ENCODE peak calls at places on chromosomes 13 and 19, in seven cellular contexts. One of them, this sample, is unnamed.

GRCh38 chr19:41792513-41793413 is 3.6 kb upstream of the CEACAM3 start:
- DNase-seq in breast epithelium: peak
- DNase-seq in thyroid gland: peak
- DNase-seq in fibroblast of lung: peak
- DNase-seq in foreskin fibroblast: peak
- DNase-seq in OCI-LY7: peak
- DNase-seq in dorsolateral prefrontal cortex: no peak
- DNase-seq in this sample: no peak

GRCh38 chr13:111976474-111977183 is 90.3 kb upstream of the SOX1 start:
- DNase-seq in OCI-LY7: no peak
- DNase-seq in breast epithelium: no peak
- DNase-seq in thyroid gland: no peak
- DNase-seq in foreskin fibroblast: no peak
- DNase-seq in dorsolateral prefrontal cortex: no peak
- DNase-seq in fibroblast of lung: no peak
- DNase-seq in this sample: no peak

GRCh38 chr19:14479985-14480694 is 5.0 kb upstream of the PTGER1 start:
- DNase-seq in OCI-LY7: peak
- DNase-seq in breast epithelium: no peak
- DNase-seq in dorsolateral prefrontal cortex: peak
- DNase-seq in thyroid gland: no peak
- DNase-seq in fibroblast of lung: peak
- DNase-seq in foreskin fibroblast: peak
- DNase-seq in this sample: no peak

GRCh38 chr19:46082728-46083050 is 41.8 kb downstream of the IGFL3 start:
- DNase-seq in fibroblast of lung: peak
- DNase-seq in thyroid gland: no peak
- DNase-seq in dorsolateral prefrontal cortex: no peak
- DNase-seq in foreskin fibroblast: peak
- DNase-seq in breast epithelium: no peak
- DNase-seq in OCI-LY7: no peak
- DNase-seq in this sample: no peak

GRCh38 chr13:114110091-114110829 is 22.2 kb downstream of the RASA3 start:
- DNase-seq in dorsolateral prefrontal cortex: no peak
- DNase-seq in foreskin fibroblast: peak
- DNase-seq in fibroblast of lung: no peak
- DNase-seq in OCI-LY7: peak
- DNase-seq in thyroid gland: no peak
- DNase-seq in breast epithelium: peak
- DNase-seq in this sample: no peak

GRCh38 chr13:27022571-27023311 is 148.9 kb downstream of the USP12 start:
- DNase-seq in fibroblast of lung: peak
- DNase-seq in dorsolateral prefrontal cortex: peak
- DNase-seq in breast epithelium: peak
- DNase-seq in thyroid gland: no peak
- DNase-seq in OCI-LY7: no peak
- DNase-seq in foreskin fibroblast: peak
- DNase-seq in this sample: no peak

GRCh38 chr19:17579523-17580244 is 24.2 kb downstream of the COLGALT1 start:
- DNase-seq in thyroid gland: peak
- DNase-seq in foreskin fibroblast: peak
- DNase-seq in fibroblast of lung: peak
- DNase-seq in OCI-LY7: peak
- DNase-seq in breast epithelium: no peak
- DNase-seq in dorsolateral prefrontal cortex: no peak
- DNase-seq in this sample: no peak

GRCh38 chr13:52004508-52005183 is 6.6 kb downstream of the ATP7B start:
- DNase-seq in dorsolateral prefrontal cortex: no peak
- DNase-seq in breast epithelium: no peak
- DNase-seq in fibroblast of lung: no peak
- DNase-seq in OCI-LY7: no peak
- DNase-seq in foreskin fibroblast: no peak
- DNase-seq in thyroid gland: no peak
- DNase-seq in this sample: no peak

GRCh38 chr19:29478578-29479565 is 46.9 kb upstream of the VSTM2B start:
- DNase-seq in fibroblast of lung: no peak
- DNase-seq in dorsolateral prefrontal cortex: peak
- DNase-seq in thyroid gland: no peak
- DNase-seq in foreskin fibroblast: no peak
- DNase-seq in breast epithelium: no peak
- DNase-seq in OCI-LY7: peak
- DNase-seq in this sample: no peak

GRCh38 chr13:27176772-27177171 is 5.2 kb upstream of the USP12 start:
- DNase-seq in thyroid gland: no peak
- DNase-seq in OCI-LY7: no peak
- DNase-seq in fibroblast of lung: no peak
- DNase-seq in foreskin fibroblast: no peak
- DNase-seq in breast epithelium: no peak
- DNase-seq in dorsolateral prefrontal cortex: no peak
- DNase-seq in this sample: no peak

GRCh38 chr13:63948045-63948444 is 2532.4 kb upstream of the PCDH20 start:
- DNase-seq in thyroid gland: no peak
- DNase-seq in foreskin fibroblast: peak
- DNase-seq in breast epithelium: no peak
- DNase-seq in OCI-LY7: no peak
- DNase-seq in dorsolateral prefrontal cortex: no peak
- DNase-seq in fibroblast of lung: peak
- DNase-seq in this sample: no peak

GRCh38 chr19:11138659-11139526 is 16.7 kb downstream of the SPC24 start:
- DNase-seq in dorsolateral prefrontal cortex: peak
- DNase-seq in fibroblast of lung: peak
- DNase-seq in OCI-LY7: no peak
- DNase-seq in thyroid gland: peak
- DNase-seq in foreskin fibroblast: peak
- DNase-seq in breast epithelium: no peak
- DNase-seq in this sample: no peak

GRCh38 chr19:5126498-5127223 is 157.7 kb downstream of the KDM4B start:
- DNase-seq in dorsolateral prefrontal cortex: no peak
- DNase-seq in OCI-LY7: peak
- DNase-seq in foreskin fibroblast: no peak
- DNase-seq in fibroblast of lung: no peak
- DNase-seq in thyroid gland: no peak
- DNase-seq in breast epithelium: no peak
- DNase-seq in this sample: no peak

GRCh38 chr13:41402695-41403511 is 54.4 kb upstream of the RGCC start:
- DNase-seq in thyroid gland: no peak
- DNase-seq in OCI-LY7: no peak
- DNase-seq in fibroblast of lung: no peak
- DNase-seq in dorsolateral prefrontal cortex: no peak
- DNase-seq in breast epithelium: no peak
- DNase-seq in foreskin fibroblast: no peak
- DNase-seq in this sample: no peak

GRCh38 chr19:1848399-1849131 is at the start of gene REXO1:
- DNase-seq in fibroblast of lung: peak
- DNase-seq in thyroid gland: peak
- DNase-seq in OCI-LY7: peak
- DNase-seq in dorsolateral prefrontal cortex: peak
- DNase-seq in foreskin fibroblast: peak
- DNase-seq in breast epithelium: peak
- DNase-seq in this sample: peak

GRCh38 chr13:31629085-31629785 is 110.1 kb upstream of the RXFP2 start:
- DNase-seq in thyroid gland: no peak
- DNase-seq in dorsolateral prefrontal cortex: no peak
- DNase-seq in foreskin fibroblast: peak
- DNase-seq in OCI-LY7: no peak
- DNase-seq in fibroblast of lung: peak
- DNase-seq in breast epithelium: no peak
- DNase-seq in this sample: no peak

GRCh38 chr13:46053162-46054012 is 841 bp upstream of the ZC3H13 start:
- DNase-seq in OCI-LY7: no peak
- DNase-seq in thyroid gland: no peak
- DNase-seq in foreskin fibroblast: no peak
- DNase-seq in breast epithelium: no peak
- DNase-seq in dorsolateral prefrontal cortex: no peak
- DNase-seq in fibroblast of lung: no peak
- DNase-seq in this sample: no peak

GRCh38 chr13:114025432-114026127 is 51.7 kb upstream of the C13orf46 start:
- DNase-seq in thyroid gland: no peak
- DNase-seq in dorsolateral prefrontal cortex: no peak
- DNase-seq in OCI-LY7: peak
- DNase-seq in breast epithelium: no peak
- DNase-seq in foreskin fibroblast: peak
- DNase-seq in fibroblast of lung: peak
- DNase-seq in this sample: no peak

GRCh38 chr19:4977299-4978174 is 8.6 kb downstream of the KDM4B start:
- DNase-seq in dorsolateral prefrontal cortex: peak
- DNase-seq in fibroblast of lung: peak
- DNase-seq in thyroid gland: peak
- DNase-seq in breast epithelium: no peak
- DNase-seq in foreskin fibroblast: peak
- DNase-seq in OCI-LY7: no peak
- DNase-seq in this sample: peak

GRCh38 chr13:91323349-91323748 is 24.1 kb upstream of the MIR17HG start:
- DNase-seq in breast epithelium: no peak
- DNase-seq in dorsolateral prefrontal cortex: no peak
- DNase-seq in thyroid gland: no peak
- DNase-seq in OCI-LY7: no peak
- DNase-seq in fibroblast of lung: no peak
- DNase-seq in foreskin fibroblast: no peak
- DNase-seq in this sample: no peak

GRCh38 chr19:47020132-47020805 is 632 bp downstream of the NPAS1 start:
- DNase-seq in thyroid gland: no peak
- DNase-seq in foreskin fibroblast: peak
- DNase-seq in OCI-LY7: no peak
- DNase-seq in breast epithelium: no peak
- DNase-seq in dorsolateral prefrontal cortex: no peak
- DNase-seq in fibroblast of lung: no peak
- DNase-seq in this sample: no peak

GRCh38 chr13:112335135-112335534 is 41.0 kb upstream of the SPACA7 start:
- DNase-seq in foreskin fibroblast: no peak
- DNase-seq in breast epithelium: no peak
- DNase-seq in dorsolateral prefrontal cortex: no peak
- DNase-seq in OCI-LY7: no peak
- DNase-seq in thyroid gland: no peak
- DNase-seq in fibroblast of lung: no peak
- DNase-seq in this sample: no peak

GRCh38 chr19:46291829-46292228 is 5.0 kb upstream of the HIF3A start:
- DNase-seq in thyroid gland: no peak
- DNase-seq in foreskin fibroblast: no peak
- DNase-seq in OCI-LY7: no peak
- DNase-seq in fibroblast of lung: no peak
- DNase-seq in dorsolateral prefrontal cortex: no peak
- DNase-seq in breast epithelium: no peak
- DNase-seq in this sample: no peak

GRCh38 chr13:87089391-87089790 is 581.8 kb upstream of the SLITRK5 start:
- DNase-seq in OCI-LY7: no peak
- DNase-seq in fibroblast of lung: peak
- DNase-seq in foreskin fibroblast: peak
- DNase-seq in breast epithelium: no peak
- DNase-seq in thyroid gland: no peak
- DNase-seq in dorsolateral prefrontal cortex: no peak
- DNase-seq in this sample: peak

GRCh38 chr13:41603917-41604316 is 146.6 kb downstream of the RGCC start:
- DNase-seq in thyroid gland: peak
- DNase-seq in breast epithelium: no peak
- DNase-seq in fibroblast of lung: peak
- DNase-seq in dorsolateral prefrontal cortex: no peak
- DNase-seq in foreskin fibroblast: peak
- DNase-seq in OCI-LY7: no peak
- DNase-seq in this sample: no peak

GRCh38 chr19:28457620-28458019 is 755.3 kb downstream of the UQCRFS1 start:
- DNase-seq in thyroid gland: no peak
- DNase-seq in OCI-LY7: no peak
- DNase-seq in fibroblast of lung: no peak
- DNase-seq in dorsolateral prefrontal cortex: no peak
- DNase-seq in foreskin fibroblast: no peak
- DNase-seq in breast epithelium: no peak
- DNase-seq in this sample: no peak
- TF ChIP-seq CTCF in thyroid gland: no peak
- TF ChIP-seq CTCF in OCI-LY7: no peak
- TF ChIP-seq CTCF in fibroblast of lung: no peak
- TF ChIP-seq CTCF in dorsolateral prefrontal cortex: no peak
- TF ChIP-seq CTCF in foreskin fibroblast: no peak
- TF ChIP-seq CTCF in breast epithelium: no peak
- TF ChIP-seq CTCF in this sample: no peak

GRCh38 chr19:662207-662961 is 630 bp downstream of the RNF126 start:
- DNase-seq in breast epithelium: no peak
- DNase-seq in dorsolateral prefrontal cortex: no peak
- DNase-seq in thyroid gland: peak
- DNase-seq in OCI-LY7: peak
- DNase-seq in foreskin fibroblast: peak
- DNase-seq in fibroblast of lung: peak
- DNase-seq in this sample: no peak
- H3K4me3 ChIP-seq in breast epithelium: peak
- H3K4me3 ChIP-seq in dorsolateral prefrontal cortex: peak
- H3K4me3 ChIP-seq in thyroid gland: peak
- H3K4me3 ChIP-seq in OCI-LY7: peak
- H3K4me3 ChIP-seq in foreskin fibroblast: peak
- H3K4me3 ChIP-seq in fibroblast of lung: peak
- H3K4me3 ChIP-seq in this sample: peak

DNA sequence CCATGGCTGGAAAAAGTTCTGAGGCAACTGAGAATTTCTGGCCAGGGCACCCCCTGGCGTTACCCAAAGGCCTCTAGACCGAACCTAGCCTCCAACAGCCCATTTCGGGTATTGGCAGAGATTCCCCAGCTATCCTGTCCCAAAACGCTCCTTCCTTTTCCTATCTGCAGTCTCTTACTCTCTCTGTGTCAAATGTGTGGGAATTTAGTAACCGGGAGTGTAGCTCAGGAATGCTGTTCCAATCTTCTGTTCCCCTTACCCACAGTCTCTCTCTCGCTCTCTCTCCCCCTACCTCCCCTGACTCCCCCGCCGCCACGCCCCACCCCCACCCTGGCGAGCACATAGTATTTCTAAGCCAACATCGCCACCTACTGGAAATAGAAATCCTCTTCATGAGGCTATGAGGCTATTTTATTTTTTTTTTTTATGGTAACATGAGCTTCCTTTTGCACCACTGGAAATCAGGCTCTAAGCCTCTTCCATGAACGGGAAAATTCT is 27.0 kb downstream of the OXGR1 start:
- DNase-seq in fibroblast of lung: no peak
- DNase-seq in OCI-LY7: peak
- DNase-seq in dorsolateral prefrontal cortex: no peak
- DNase-seq in foreskin fibroblast: no peak
- DNase-seq in breast epithelium: no peak
- DNase-seq in thyroid gland: no peak
- DNase-seq in this sample: no peak
- TF ChIP-seq CTCF in fibroblast of lung: no peak
- TF ChIP-seq CTCF in OCI-LY7: peak
- TF ChIP-seq CTCF in dorsolateral prefrontal cortex: no peak
- TF ChIP-seq CTCF in foreskin fibroblast: no peak
- TF ChIP-seq CTCF in breast epithelium: no peak
- TF ChIP-seq CTCF in thyroid gland: no peak
- TF ChIP-seq CTCF in this sample: no peak

GRCh38 chr13:97113231-97114001 is 108.7 kb upstream of the MBNL2 start:
- DNase-seq in foreskin fibroblast: no peak
- DNase-seq in breast epithelium: no peak
- DNase-seq in OCI-LY7: no peak
- DNase-seq in dorsolateral prefrontal cortex: no peak
- DNase-seq in thyroid gland: peak
- DNase-seq in fibroblast of lung: peak
- DNase-seq in this sample: no peak
- H3K4me3 ChIP-seq in foreskin fibroblast: no peak
- H3K4me3 ChIP-seq in breast epithelium: no peak
- H3K4me3 ChIP-seq in OCI-LY7: no peak
- H3K4me3 ChIP-seq in dorsolateral prefrontal cortex: peak
- H3K4me3 ChIP-seq in thyroid gland: no peak
- H3K4me3 ChIP-seq in fibroblast of lung: no peak
- H3K4me3 ChIP-seq in this sample: no peak

GRCh38 chr19:43599635-43600295 is 3.4 kb downstream of the ZNF576 start:
- DNase-seq in foreskin fibroblast: no peak
- DNase-seq in OCI-LY7: no peak
- DNase-seq in fibroblast of lung: no peak
- DNase-seq in breast epithelium: no peak
- DNase-seq in thyroid gland: no peak
- DNase-seq in dorsolateral prefrontal cortex: no peak
- DNase-seq in this sample: no peak
- TF ChIP-seq CTCF in foreskin fibroblast: no peak
- TF ChIP-seq CTCF in OCI-LY7: peak
- TF ChIP-seq CTCF in fibroblast of lung: no peak
- TF ChIP-seq CTCF in breast epithelium: no peak
- TF ChIP-seq CTCF in thyroid gland: no peak
- TF ChIP-seq CTCF in dorsolateral prefrontal cortex: no peak
- TF ChIP-seq CTCF in this sample: no peak